ENCODE peak calls at places on chromosomes 6 and 20, in four cellular contexts. O is mammary epithelial cell, G is fibroblast of mammary gland, I is AG09309. S is an unnamed sample.

GRCh38 chr6:106517699-106518098 is 111.6 kb downstream of the RTN4IP1 start:
- DNase-seq in O (no peak), G (peak), I (no peak), S (no peak)

GRCh38 chr20:38818113-38819065 is 12.9 kb downstream of the PPP1R16B start:
- DNase-seq in O (no peak), G (no peak), I (no peak), S (no peak)

GRCh38 chr20:38649275-38649891 is 47.8 kb downstream of the ARHGAP40 start:
- DNase-seq in O (no peak), G (peak), I (no peak), S (peak)

GRCh38 chr6:139581485-139581865 is 207.0 kb upstream of the CITED2 start:
- DNase-seq in O (no peak), G (no peak), I (no peak), S (no peak)

GRCh38 chr6:105135056-105135455 is 44.8 kb downstream of the POPDC3 start:
- DNase-seq in O (peak), G (peak), I (no peak), S (no peak)

GRCh38 chr20:44540834-44541233 is 19.0 kb upstream of the SERINC3 start:
- DNase-seq in O (peak), G (peak), I (no peak), S (peak)

GRCh38 chr6:53834134-53834533 is 39.3 kb downstream of the LRRC1 start:
- DNase-seq in O (no peak), G (no peak), I (no peak), S (no peak)

GRCh38 chr20:63135411-63135810 is 80.5 kb downstream of the YTHDF1 start:
- DNase-seq in O (no peak), G (no peak), I (no peak), S (no peak)

GRCh38 chr6:501891-502601 is 110.5 kb downstream of the IRF4 start:
- DNase-seq in O (no peak), G (peak), I (no peak), S (no peak)

GRCh38 chr6:108518714-108519576 is 41.8 kb upstream of the FOXO3 start:
- DNase-seq in O (peak), G (peak), I (no peak), S (peak)

GRCh38 chr6:152160346-152160745 is 352.9 kb downstream of the ESR1 start:
- DNase-seq in O (peak), G (no peak), I (no peak), S (no peak)

GRCh38 chr20:11716945-11717248 is 200.8 kb upstream of the BTBD3 start:
- DNase-seq in O (no peak), G (no peak), I (no peak), S (no peak)

GRCh38 chr20:17568972-17569471 is 853 bp upstream of the DSTN start:
- DNase-seq in O (peak), G (peak), I (peak), S (peak)

GRCh38 chr20:31720486-31721407 is 1.9 kb downstream of the BCL2L1 start:
- DNase-seq in O (no peak), G (no peak), I (no peak), S (no peak)

GRCh38 chr6:132300323-132300949 is 100.8 kb downstream of the MOXD1 start:
- DNase-seq in O (peak), G (peak), I (peak), S (peak)

GRCh38 chr6:25173232-25173631 is 105.9 kb upstream of the CARMIL1 start:
- DNase-seq in O (no peak), G (no peak), I (no peak), S (no peak)

GRCh38 chr6:170235726-170236125 is 55.2 kb downstream of the DLL1 start:
- DNase-seq in O (no peak), G (no peak), I (no peak), S (no peak)

GRCh38 chr20:14360386-14360785 is 23.0 kb upstream of the FLRT3 start:
- DNase-seq in O (peak), G (peak), I (no peak), S (no peak)

GRCh38 chr6:106256201-106256968 is 69.2 kb downstream of the ATG5 start:
- DNase-seq in O (peak), G (peak), I (no peak), S (peak)

GRCh38 chr6:66948106-66948505 is 1241.1 kb upstream of the EYS start:
- DNase-seq in O (peak), G (no peak), I (no peak), S (no peak)

GRCh38 chr6:45445749-45446454 is 68.2 kb upstream of the SUPT3H start:
- DNase-seq in O (peak), G (peak), I (peak), S (peak)

GRCh38 chr6:99348823-99349619 is 453 bp downstream of the FAXC start:
- DNase-seq in O (no peak), G (no peak), I (no peak), S (no peak)

GRCh38 chr20:64080813-64081619 is 1.1 kb downstream of the OPRL1 start:
- DNase-seq in O (no peak), G (no peak), I (no peak), S (no peak)

GRCh38 chr6:31307669-31308049 is 35.8 kb upstream of the HLA-C start:
- DNase-seq in O (no peak), G (no peak), I (no peak), S (no peak)

DNA sequence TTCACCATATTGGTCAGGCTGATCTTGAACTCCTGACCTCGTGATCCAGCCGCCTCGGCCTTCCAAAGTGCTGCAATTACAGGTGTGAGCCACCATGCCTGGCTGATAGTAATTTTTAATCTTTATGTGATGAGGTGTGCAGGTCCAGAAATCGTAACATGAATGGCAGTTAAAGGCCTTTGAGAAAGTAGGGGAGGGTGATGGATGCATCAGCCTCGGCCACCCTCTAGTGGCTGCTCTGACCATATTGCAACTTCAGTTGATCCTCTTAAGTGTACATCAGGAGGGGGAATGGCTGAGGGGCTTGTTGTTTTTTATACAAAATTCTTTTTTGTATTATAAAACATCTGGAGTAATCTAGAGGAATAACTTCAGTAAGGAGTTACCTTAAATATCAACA is 193.0 kb downstream of the ZFAND3 start:
- DNase-seq in O (peak), G (peak), I (peak), S (no peak)
- TF ChIP-seq CTCF in O (peak), G (peak), I (peak), S (peak)

GRCh38 chr20:50027611-50028105 is 44.9 kb downstream of the SNAI1 start:
- DNase-seq in O (peak), G (peak), I (peak), S (peak)

GRCh38 chr20:50032955-50033666 is 50.3 kb downstream of the SNAI1 start:
- DNase-seq in O (no peak), G (no peak), I (no peak), S (no peak)

GRCh38 chr20:50029083-50029696 is 46.4 kb downstream of the SNAI1 start:
- DNase-seq in O (no peak), G (no peak), I (no peak), S (no peak)

GRCh38 chr20:50026746-50027575 is 44.2 kb downstream of the SNAI1 start:
- DNase-seq in O (no peak), G (peak), I (no peak), S (no peak)

DNA sequence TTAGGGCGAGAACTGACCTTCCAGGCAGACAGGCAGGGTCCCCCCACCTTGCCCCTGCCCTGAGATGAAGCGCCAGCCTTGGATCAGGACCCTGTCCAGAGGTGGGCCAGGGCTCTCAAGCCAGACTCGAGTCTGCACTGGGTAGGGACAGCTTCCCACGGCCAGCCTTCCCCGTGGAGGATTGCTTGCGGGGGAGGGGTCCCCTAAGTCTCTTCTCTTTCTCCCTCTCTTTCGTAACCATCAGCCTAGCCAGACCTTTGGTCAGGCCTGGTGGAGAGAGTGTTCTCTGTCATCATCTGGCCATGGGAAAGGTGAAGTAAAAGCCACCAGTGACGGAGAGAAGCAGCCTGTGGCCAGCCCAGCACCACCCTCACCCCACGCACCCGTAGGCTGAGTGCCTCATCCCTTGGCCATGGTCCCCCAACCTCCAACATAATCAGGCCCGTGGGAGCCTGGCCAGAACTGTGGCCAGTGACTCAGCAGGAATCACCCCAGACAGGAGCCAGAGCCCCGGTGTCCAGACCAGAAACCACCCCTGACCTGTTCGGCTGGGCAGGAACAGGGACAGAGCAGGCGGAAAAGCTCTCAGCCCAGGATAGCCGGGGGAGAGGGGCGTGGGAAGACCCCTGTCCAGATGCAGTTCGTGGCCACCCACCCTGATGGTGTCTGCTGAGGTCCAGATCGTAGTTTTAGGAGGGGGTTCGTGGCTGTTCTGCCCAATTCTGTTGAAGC is 47.1 kb downstream of the SNAI1 start:
- DNase-seq in O (peak), G (peak), I (peak), S (peak)
- TF ChIP-seq CTCF in O (no peak), G (no peak), I (no peak), S (no peak)

GRCh38 chr6:20875369-20875963 is 341.2 kb downstream of the CDKAL1 start:
- DNase-seq in O (peak), G (peak), I (no peak), S (no peak)
- TF ChIP-seq CTCF in O (peak), G (peak), I (peak), S (peak)

DNA sequence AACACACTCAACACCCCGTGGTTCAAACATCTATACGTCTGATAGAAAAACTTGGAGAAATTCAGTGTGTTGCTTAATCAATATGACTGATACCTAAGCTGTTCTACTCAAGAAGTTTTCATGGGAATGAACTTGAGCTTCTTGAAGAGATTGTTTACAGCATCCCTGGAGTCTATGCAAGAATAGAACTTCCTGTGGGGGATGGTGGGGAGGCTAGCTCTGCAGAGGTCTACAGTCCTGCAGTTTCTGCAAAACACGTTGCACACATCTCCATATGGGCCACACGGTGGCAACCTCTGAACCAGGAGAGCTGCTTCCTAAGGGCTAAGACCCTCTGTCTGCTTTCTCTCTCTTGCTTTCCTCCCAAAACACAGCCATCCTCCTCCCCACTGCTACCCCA is 32.7 kb upstream of the FANCE start:
- DNase-seq in O (no peak), G (peak), I (no peak), S (peak)
- TF ChIP-seq CTCF in O (no peak), G (peak), I (no peak), S (peak)

DNA sequence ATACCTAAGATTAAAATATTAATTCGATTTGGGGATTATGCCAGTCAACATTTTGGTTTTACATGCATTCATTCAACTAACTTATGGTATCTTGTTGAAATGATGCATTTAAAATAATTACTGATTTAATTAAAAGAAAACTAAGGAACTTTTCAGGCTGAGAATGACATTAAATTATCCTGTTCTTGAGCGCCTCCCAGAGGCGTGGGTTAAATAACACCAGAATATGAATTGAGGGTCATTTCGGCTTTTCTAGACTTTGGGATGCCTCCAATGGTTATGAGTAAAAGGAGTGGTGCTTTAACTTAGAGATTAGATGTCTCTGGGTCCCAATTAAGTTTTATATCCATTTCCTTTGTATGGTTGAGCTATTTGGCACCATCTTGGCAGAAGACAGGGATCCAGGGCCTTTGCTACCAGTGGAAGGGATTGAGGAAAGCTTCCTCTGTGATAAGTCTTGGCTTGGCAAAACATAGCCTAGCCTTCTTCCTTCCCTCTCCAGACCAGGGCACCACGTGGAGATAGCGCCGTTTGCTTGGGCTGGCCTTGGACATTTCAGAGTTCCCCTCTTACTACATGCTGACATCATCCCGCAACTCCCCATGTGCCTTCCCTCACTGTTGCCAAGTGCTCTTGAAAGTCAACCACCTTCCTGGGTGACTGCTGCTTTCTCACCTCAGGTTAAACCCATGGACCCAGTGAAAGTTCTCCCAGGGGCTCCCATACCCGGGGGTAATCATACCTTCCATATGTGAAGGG is 28.7 kb downstream of the GNAS start:
- DNase-seq in O (no peak), G (no peak), I (no peak), S (no peak)
- TF ChIP-seq CTCF in O (peak), G (peak), I (no peak), S (peak)